ENCODE peak calls at places on chromosome 17, in five cellular contexts. K is effector memory CD4-positive, alpha-beta T cell; C is MM.1S; M is cardiac muscle cell; E is colonic mucosa. P is an unnamed sample. For H3K4me1, the result is how much of the 10 kb centered on the place peaks cover.

GRCh38 chr17:73203135-73203787 is 10.4 kb downstream of the COG1 start:
- DNase-seq in K (no peak), C (no peak), M (peak), E (peak), P (no peak)

GRCh38 chr17:31472137-31472536 is 80.7 kb downstream of the RAB11FIP4 start:
- DNase-seq in K (no peak), C (no peak), M (no peak), E (no peak), P (no peak)

GRCh38 chr17:14756469-14756868 is 455.6 kb downstream of the HS3ST3B1 start:
- DNase-seq in K (no peak), C (no peak), M (no peak), E (no peak), P (no peak)

GRCh38 chr17:44086364-44087311 is 16.1 kb downstream of the G6PC3 start:
- DNase-seq in K (peak), C (no peak), M (no peak), E (no peak), P (no peak)

GRCh38 chr17:34613064-34614019 is 34.0 kb downstream of the TMEM132E start:
- DNase-seq in K (no peak), C (no peak), M (peak), E (no peak), P (no peak)

GRCh38 chr17:67652433-67652832 is 65.3 kb upstream of the NOL11 start:
- DNase-seq in K (no peak), C (no peak), M (no peak), E (no peak), P (no peak)

GRCh38 chr17:10699861-10700260 is 2.5 kb downstream of the ADPRM start:
- DNase-seq in K (no peak), C (no peak), M (no peak), E (no peak), P (no peak)

GRCh38 chr17:30200086-30200485 is 35.4 kb downstream of the SLC6A4 start:
- DNase-seq in K (no peak), C (no peak), M (no peak), E (no peak), P (no peak)

GRCh38 chr17:40021471-40021961 is 6.3 kb downstream of the CSF3 start:
- DNase-seq in K (no peak), C (no peak), M (no peak), E (no peak), P (no peak)

GRCh38 chr17:73027130-73027741 is 65.3 kb downstream of the SLC39A11 start:
- DNase-seq in K (no peak), C (no peak), M (no peak), E (no peak), P (no peak)

GRCh38 chr17:38510424-38511125 is 82.3 kb downstream of the ARHGAP23 start:
- DNase-seq in K (no peak), C (no peak), M (peak), E (no peak), P (no peak)

GRCh38 chr17:46026045-46026814 is 27.2 kb downstream of the STH start:
- DNase-seq in K (no peak), C (no peak), M (no peak), E (no peak), P (no peak)

DNA sequence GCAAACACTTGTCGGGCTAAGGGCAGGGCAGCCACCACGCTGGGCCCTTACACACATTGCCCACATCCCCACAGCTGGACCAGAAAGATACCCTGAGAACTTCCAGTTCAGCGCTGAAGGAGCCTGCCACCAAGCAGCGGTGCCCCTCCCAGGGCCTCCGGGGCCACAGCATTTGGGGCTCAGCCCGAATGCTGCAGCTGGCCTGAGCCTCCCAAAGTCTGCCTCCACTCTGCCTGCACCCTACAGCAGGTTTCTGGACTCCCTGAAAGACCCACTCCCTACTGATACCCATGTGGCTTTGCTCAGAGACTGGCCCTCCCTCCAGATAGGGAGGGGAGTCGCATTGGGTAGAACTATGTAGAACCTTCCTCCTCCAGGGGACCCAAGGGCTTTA is 1.5 kb downstream of the MCRIP1 start:
- DNase-seq in K (no peak), C (no peak), M (no peak), E (no peak), P (no peak)
- H3K4me3 ChIP-seq in K (no peak), C (no peak), M (no peak), E (no peak), P (no peak)

GRCh38 chr17:28735242-28735722 is 6.7 kb downstream of the NEK8 start:
- DNase-seq in K (no peak), C (no peak), M (no peak), E (no peak), P (no peak)
- H3K4me1 ChIP-seq in K (under half), C (under half), M (under half), E (under half), P (under half)

GRCh38 chr17:8001976-8002645 is at the start of gene GUCY2D:
- DNase-seq in K (no peak), C (peak), M (no peak), E (no peak), P (no peak)
- H3K4me3 ChIP-seq in K (peak), C (peak), M (no peak), E (no peak), P (no peak)

GRCh38 chr17:77883213-77883650 is 75.3 kb upstream of the TNRC6C start:
- DNase-seq in K (no peak), C (no peak), M (no peak), E (no peak), P (no peak)
- H3K4me1 ChIP-seq in K (half or more), C (under half), M (under half), E (under half), P (under half)

GRCh38 chr17:22507823-22508222 is 815.5 kb downstream of the KCNJ18 start:
- DNase-seq in K (no peak), C (no peak), M (no peak), E (no peak), P (no peak)
- H3K4me3 ChIP-seq in K (no peak), C (no peak), M (no peak), E (no peak), P (no peak)

DNA sequence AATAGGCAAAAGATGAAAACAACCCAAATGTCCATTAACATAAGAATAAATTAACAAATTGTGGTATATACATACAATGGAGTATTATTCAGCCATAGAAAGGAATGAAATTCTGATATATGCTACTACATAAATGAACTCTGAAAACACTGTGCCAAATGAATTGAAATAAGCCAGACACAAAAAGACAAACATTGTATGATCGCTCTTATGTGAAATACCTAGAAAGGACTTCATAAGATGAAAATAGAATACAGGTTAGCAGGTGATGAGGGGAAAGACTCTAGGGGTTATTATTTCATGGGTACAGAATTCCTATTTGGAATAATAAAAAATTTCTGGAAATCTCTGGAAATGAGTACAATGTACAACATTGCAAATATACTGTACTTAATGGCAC is 80.2 kb downstream of the BRIP1 start:
- DNase-seq in K (no peak), C (no peak), M (no peak), E (no peak), P (no peak)
- H3K4me1 ChIP-seq in K (under half), C (under half), M (under half), E (under half), P (under half)

GRCh38 chr17:63842173-63842539 is 329 bp downstream of the SMARCD2 start:
- DNase-seq in K (no peak), C (no peak), M (no peak), E (peak), P (no peak)

GRCh38 chr17:63845509-63845908 is 3.0 kb upstream of the SMARCD2 start:
- DNase-seq in K (no peak), C (no peak), M (no peak), E (no peak), P (no peak)

GRCh38 chr17:63843387-63844292 is 1.2 kb upstream of the SMARCD2 start:
- DNase-seq in K (no peak), C (peak), M (no peak), E (no peak), P (peak)

GRCh38 chr17:63842540-63843386 is at the start of gene SMARCD2:
- DNase-seq in K (peak), C (peak), M (peak), E (peak), P (peak)

DNA sequence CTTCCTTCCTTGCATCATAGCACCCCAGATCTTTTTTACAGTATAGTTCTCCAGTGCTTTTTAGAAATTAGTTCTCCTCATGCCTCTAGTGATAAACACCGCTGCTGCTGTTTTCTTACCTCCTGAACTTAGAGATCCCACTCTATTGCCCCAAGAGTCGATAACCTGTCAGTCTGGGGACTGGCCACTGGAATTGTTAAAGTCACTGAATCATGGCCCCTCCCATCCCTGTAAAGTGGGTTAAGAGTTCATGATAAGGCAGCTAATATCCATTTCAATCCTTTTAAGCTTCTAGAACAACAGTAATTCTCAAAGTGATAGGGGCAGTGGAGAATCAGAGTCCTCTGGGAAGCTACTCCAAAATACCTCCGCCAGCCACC is 1.8 kb upstream of the SMARCD2 start:
- DNase-seq in K (no peak), C (no peak), M (no peak), E (no peak), P (no peak)
- H3K4me3 ChIP-seq in K (no peak), C (peak), M (no peak), E (no peak), P (no peak)

GRCh38 chr17:55729484-55729883 is 6.8 kb upstream of the TMEM100 start:
- DNase-seq in K (no peak), C (no peak), M (no peak), E (no peak), P (no peak)
- H3K4me1 ChIP-seq in K (under half), C (under half), M (under half), E (under half), P (under half)

GRCh38 chr17:2776589-2777241 is 19.5 kb upstream of the RAP1GAP2 start:
- DNase-seq in K (no peak), C (no peak), M (peak), E (peak), P (no peak)
- H3K4me3 ChIP-seq in K (peak), C (no peak), M (peak), E (peak), P (no peak)

GRCh38 chr17:57955183-57955952 is at the start of gene CUEDC1:
- DNase-seq in K (peak), C (peak), M (peak), E (peak), P (peak)

GRCh38 chr17:57954421-57955182 is 610 bp downstream of the CUEDC1 start:
- DNase-seq in K (no peak), C (no peak), M (peak), E (peak), P (peak)

GRCh38 chr17:57953703-57954420 is 1.4 kb downstream of the CUEDC1 start:
- DNase-seq in K (no peak), C (no peak), M (no peak), E (no peak), P (no peak)

GRCh38 chr17:57956311-57957119 is 1.3 kb upstream of the CUEDC1 start:
- DNase-seq in K (peak), C (peak), M (no peak), E (peak), P (no peak)

GRCh38 chr17:57953219-57953618 is 2.0 kb downstream of the CUEDC1 start:
- DNase-seq in K (no peak), C (no peak), M (no peak), E (no peak), P (no peak)
- H3K4me1 ChIP-seq in K (under half), C (under half), M (under half), E (under half), P (under half)